ENCODE peak calls at places on chromosome 22, in four cellular contexts. J, V, Y and S are unnamed samples.

GRCh38 chr22:43515902-43516301 is 104.1 kb downstream of the MPPED1 start:
- DNase-seq in J (peak; percentile 68), V (no peak), Y (no peak), S (peak; percentile 27)

GRCh38 chr22:17152340-17152739 is 6.7 kb downstream of the HDHD5 start:
- DNase-seq in J (no peak), V (no peak), Y (no peak), S (no peak)

GRCh38 chr22:47232197-47232596 is 469.7 kb downstream of the TBC1D22A start:
- DNase-seq in J (no peak), V (no peak), Y (no peak), S (no peak)

GRCh38 chr22:44386386-44387035 is 73.8 kb upstream of the SHISAL1 start:
- DNase-seq in J (no peak), V (no peak), Y (no peak), S (no peak)

GRCh38 chr22:49107961-49108530 is 719.6 kb downstream of the BRD1 start:
- DNase-seq in J (no peak), V (no peak), Y (no peak), S (no peak)

GRCh38 chr22:50186789-50187523 is 1.2 kb downstream of the TRABD start:
- DNase-seq in J (peak; percentile 44), V (peak; percentile 33), Y (no peak), S (no peak)

GRCh38 chr22:22316589-22316988 is 72.0 kb downstream of the VPREB1 start:
- DNase-seq in J (peak; percentile 77), V (no peak), Y (no peak), S (peak; percentile 79)

GRCh38 chr22:46419754-46420571 is 84.4 kb downstream of the TRMU start:
- DNase-seq in J (no peak), V (no peak), Y (no peak), S (no peak)

GRCh38 chr22:33299245-33299956 is 241.2 kb upstream of the SYN3 start:
- DNase-seq in J (no peak), V (no peak), Y (no peak), S (peak; percentile 4)

GRCh38 chr22:32820131-32820882 is 18.8 kb downstream of the TIMP3 start:
- DNase-seq in J (no peak), V (no peak), Y (no peak), S (no peak)

GRCh38 chr22:38422615-38423511 is 32.1 kb downstream of the KCNJ4 start:
- DNase-seq in J (peak; percentile 61), V (no peak), Y (no peak), S (peak; percentile 58)

GRCh38 chr22:27724706-27725105 is 76.8 kb downstream of the MN1 start:
- DNase-seq in J (no peak), V (no peak), Y (no peak), S (no peak)

GRCh38 chr22:47613606-47614350 is 851.3 kb downstream of the TBC1D22A start:
- DNase-seq in J (no peak), V (no peak), Y (no peak), S (no peak)

GRCh38 chr22:35538801-35539321 is 1.8 kb upstream of the RASD2 start:
- DNase-seq in J (peak; percentile 81), V (peak; percentile 64), Y (no peak), S (peak; percentile 66)

GRCh38 chr22:47172771-47173534 is 410.5 kb downstream of the TBC1D22A start:
- DNase-seq in J (no peak), V (no peak), Y (peak; percentile 10), S (no peak)

GRCh38 chr22:33557836-33558235 is 362.4 kb downstream of the LARGE1 start:
- DNase-seq in J (no peak), V (no peak), Y (no peak), S (no peak)

GRCh38 chr22:22714600-22715361 is 70.4 kb downstream of the GGTLC2 start:
- DNase-seq in J (no peak), V (no peak), Y (no peak), S (no peak)

GRCh38 chr22:46465348-46465725 is 72.1 kb downstream of the CELSR1 start:
- DNase-seq in J (no peak), V (no peak), Y (peak; percentile 43), S (no peak)

GRCh38 chr22:49948116-49948515 is 12.5 kb upstream of the PIM3 start:
- DNase-seq in J (no peak), V (no peak), Y (no peak), S (no peak)

GRCh38 chr22:35334010-35334409 is 34.3 kb downstream of the TOM1 start:
- DNase-seq in J (no peak), V (no peak), Y (no peak), S (no peak)

GRCh38 chr22:23574371-23574811 is 5.7 kb downstream of the IGLL1 start:
- DNase-seq in J (no peak), V (no peak), Y (no peak), S (no peak)

GRCh38 chr22:44981857-44982256 is 27.9 kb downstream of the PHF21B start:
- DNase-seq in J (no peak), V (no peak), Y (no peak), S (no peak)

GRCh38 chr22:45903355-45904149 is 73.4 kb downstream of the WNT7B start:
- DNase-seq in J (no peak), V (peak; percentile 60), Y (no peak), S (no peak)

GRCh38 chr22:49756201-49756600 is 71.5 kb downstream of the BRD1 start:
- DNase-seq in J (no peak), V (no peak), Y (no peak), S (no peak)

GRCh38 chr22:25668437-25668836 is 73.6 kb upstream of the MYO18B start:
- DNase-seq in J (no peak), V (no peak), Y (no peak), S (no peak)

GRCh38 chr22:25407226-25407858 is 157.1 kb upstream of the GRK3 start:
- DNase-seq in J (no peak), V (no peak), Y (no peak), S (no peak)

GRCh38 chr22:26817926-26818325 is 160.5 kb downstream of the MIAT start:
- DNase-seq in J (no peak), V (no peak), Y (no peak), S (no peak)

GRCh38 chr22:23078462-23078787 is 8.1 kb downstream of the GNAZ start:
- DNase-seq in J (no peak), V (no peak), Y (no peak), S (no peak)

GRCh38 chr22:28172948-28173360 is 253.9 kb upstream of the PITPNB start:
- DNase-seq in J (no peak), V (peak; percentile 55), Y (no peak), S (no peak)

GRCh38 chr22:24455751-24456426 is 28.5 kb downstream of the ADORA2A start:
- DNase-seq in J (no peak), V (no peak), Y (peak; percentile 73), S (no peak)

GRCh38 chr22:50247748-50248147 is 2.9 kb upstream of the TUBGCP6 start:
- DNase-seq in J (peak; percentile 87), V (peak; percentile 34), Y (no peak), S (peak; percentile 96)

GRCh38 chr22:17694752-17695151 is 56.2 kb downstream of the BCL2L13 start:
- DNase-seq in J (no peak), V (no peak), Y (no peak), S (no peak)

GRCh38 chr22:38404419-38404818 is 50.6 kb downstream of the KCNJ4 start:
- DNase-seq in J (no peak), V (no peak), Y (no peak), S (no peak)

GRCh38 chr22:24363243-24363642 is 64.2 kb upstream of the ADORA2A start:
- DNase-seq in J (no peak), V (no peak), Y (no peak), S (no peak)

GRCh38 chr22:32985899-32986772 is 72.0 kb downstream of the SYN3 start:
- DNase-seq in J (peak; percentile 94), V (peak; percentile 23), Y (peak; percentile 79), S (peak; percentile 92)

GRCh38 chr22:27137809-27138400 is 480.5 kb downstream of the MIAT start:
- DNase-seq in J (no peak), V (no peak), Y (no peak), S (no peak)

GRCh38 chr22:22870577-22871398 is 16.8 kb upstream of the IGLL5 start:
- DNase-seq in J (peak; percentile 63), V (peak; percentile 5), Y (no peak), S (peak; percentile 40)

DNA sequence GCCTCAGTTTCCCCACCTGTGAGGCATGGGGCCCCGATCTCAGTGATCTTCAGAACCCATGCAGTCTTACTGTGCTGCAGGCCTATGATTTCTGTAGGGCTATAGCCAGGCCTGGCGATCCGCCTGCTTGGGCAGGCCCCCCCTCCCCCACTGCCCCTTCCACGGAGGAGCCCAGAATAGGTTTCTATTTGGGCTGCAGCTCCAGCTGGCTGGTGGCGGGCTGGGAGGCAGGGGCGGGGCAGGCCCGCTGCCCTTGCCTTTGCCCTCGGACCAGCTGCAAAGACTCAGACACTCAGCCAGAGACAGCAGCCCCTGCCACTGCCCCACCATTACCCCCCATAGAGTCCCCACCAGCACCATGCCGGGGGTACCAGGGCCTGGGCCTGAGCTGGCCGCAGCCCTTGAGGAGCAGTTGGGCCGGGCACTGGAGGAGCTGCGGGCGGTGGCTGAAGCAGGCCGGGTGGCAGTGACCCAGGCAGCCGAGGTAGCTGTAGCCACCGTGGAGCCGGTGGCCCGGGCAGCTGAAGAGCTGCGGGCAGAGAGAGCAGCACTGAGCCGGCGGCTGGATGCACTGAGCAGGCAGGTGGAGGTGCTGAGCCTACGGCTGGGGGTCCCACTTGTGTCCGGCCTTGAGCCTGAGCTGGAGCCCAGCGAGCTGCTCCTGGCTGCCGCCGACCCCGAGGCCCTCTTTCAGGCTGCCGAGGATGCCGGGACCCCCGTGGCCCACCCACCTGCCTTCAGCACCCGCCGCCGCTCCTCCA is 12.2 kb downstream of the SMTN start:
- DNase-seq in J (no peak), V (no peak), Y (peak; percentile 82), S (no peak)
- H3K4me1 ChIP-seq in J (peaks cover 5% of the 10 kb centered on the region), V (no peaks in the 10 kb centered on the region), Y (peaks cover 11% of the 10 kb centered on the region), S (no peaks in the 10 kb centered on the region)

GRCh38 chr22:42277232-42277753 is 6.8 kb upstream of the TCF20 start:
- DNase-seq in J (no peak), V (no peak), Y (no peak), S (no peak)

GRCh38 chr22:42275970-42276369 is 5.5 kb upstream of the TCF20 start:
- DNase-seq in J (no peak), V (no peak), Y (no peak), S (peak; percentile 67)

GRCh38 chr22:42280140-42280539 is 9.7 kb upstream of the TCF20 start:
- DNase-seq in J (no peak), V (no peak), Y (no peak), S (no peak)

GRCh38 chr22:42279425-42280020 is 9.1 kb upstream of the TCF20 start:
- DNase-seq in J (no peak), V (peak; percentile 11), Y (no peak), S (no peak)

GRCh38 chr22:42277988-42278776 is 7.7 kb upstream of the TCF20 start:
- DNase-seq in J (no peak), V (no peak), Y (no peak), S (no peak)
- H3K4me1 ChIP-seq in J (peaks cover 27% of the 10 kb centered on the region), V (no peaks in the 10 kb centered on the region), Y (peaks cover 3% of the 10 kb centered on the region), S (peaks cover 5% of the 10 kb centered on the region)

GRCh38 chr22:29801796-29802195 is 34.6 kb downstream of the UQCR10 start:
- DNase-seq in J (no peak), V (no peak), Y (no peak), S (no peak)

GRCh38 chr22:29803190-29803589 is 34.9 kb downstream of the ASCC2 start:
- DNase-seq in J (no peak), V (no peak), Y (no peak), S (no peak)

GRCh38 chr22:29799217-29799680 is 32.1 kb downstream of the UQCR10 start:
- DNase-seq in J (no peak), V (peak; percentile 92), Y (peak; percentile 88), S (no peak)

GRCh38 chr22:29798801-29799200 is 31.6 kb downstream of the UQCR10 start:
- DNase-seq in J (no peak), V (peak; percentile 57), Y (no peak), S (no peak)

GRCh38 chr22:29801153-29801552 is 34.0 kb downstream of the UQCR10 start:
- DNase-seq in J (peak; percentile 36), V (no peak), Y (no peak), S (peak; percentile 73)
- H3K4me1 ChIP-seq in J (no peaks in the 10 kb centered on the region), V (peaks cover 23% of the 10 kb centered on the region), Y (peaks cover 19% of the 10 kb centered on the region), S (peaks cover 2% of the 10 kb centered on the region)

GRCh38 chr22:20208713-20209310 is 58.0 kb upstream of the CCDC188 start:
- DNase-seq in J (no peak), V (no peak), Y (no peak), S (no peak)
- H3K4me1 ChIP-seq in J (peaks cover 15% of the 10 kb centered on the region), V (peaks cover 9% of the 10 kb centered on the region), Y (peaks cover 42% of the 10 kb centered on the region), S (peaks cover 16% of the 10 kb centered on the region)